ENCODE peak calls at places on chromosomes 16 and 17, in eight cellular contexts. One of them, this sample, is unnamed.

GRCh38 chr17:2034157-2034556 is 4.2 kb downstream of the DPH1 start:
- DNase-seq in effector memory CD8-positive, alpha-beta T cell: no peak
- DNase-seq in ascending aorta: no peak
- DNase-seq in T-helper 2 cell: no peak
- DNase-seq in H54: no peak
- DNase-seq in Caco-2: no peak
- DNase-seq in NCI-H460: no peak
- DNase-seq in amygdala: no peak
- DNase-seq in this sample: no peak

GRCh38 chr16:81444448-81445121 is at the start of gene CMIP:
- DNase-seq in effector memory CD8-positive, alpha-beta T cell: peak; percentile 78
- DNase-seq in T-helper 2 cell: peak; percentile 71
- DNase-seq in Caco-2: peak; percentile 89
- DNase-seq in H54: peak; percentile 89
- DNase-seq in NCI-H460: peak; percentile 63
- DNase-seq in amygdala: no peak
- DNase-seq in ascending aorta: no peak
- DNase-seq in this sample: peak; percentile 27

GRCh38 chr17:77785526-77785925 is 173.0 kb upstream of the TNRC6C start:
- DNase-seq in Caco-2: no peak
- DNase-seq in H54: no peak
- DNase-seq in amygdala: no peak
- DNase-seq in T-helper 2 cell: no peak
- DNase-seq in ascending aorta: no peak
- DNase-seq in NCI-H460: no peak
- DNase-seq in effector memory CD8-positive, alpha-beta T cell: no peak
- DNase-seq in this sample: no peak

GRCh38 chr17:81807839-81808238 is 3.9 kb downstream of the GCGR start:
- DNase-seq in effector memory CD8-positive, alpha-beta T cell: no peak
- DNase-seq in ascending aorta: no peak
- DNase-seq in NCI-H460: no peak
- DNase-seq in H54: no peak
- DNase-seq in T-helper 2 cell: no peak
- DNase-seq in amygdala: no peak
- DNase-seq in Caco-2: no peak
- DNase-seq in this sample: no peak

GRCh38 chr16:67766281-67766680 is 40.1 kb downstream of the RANBP10 start:
- DNase-seq in Caco-2: no peak
- DNase-seq in NCI-H460: no peak
- DNase-seq in amygdala: no peak
- DNase-seq in T-helper 2 cell: no peak
- DNase-seq in H54: no peak
- DNase-seq in ascending aorta: no peak
- DNase-seq in effector memory CD8-positive, alpha-beta T cell: no peak
- DNase-seq in this sample: no peak

GRCh38 chr17:51120357-51120738 is 320 bp downstream of the SPAG9 start:
- DNase-seq in H54: peak; percentile 47
- DNase-seq in ascending aorta: no peak
- DNase-seq in NCI-H460: no peak
- DNase-seq in T-helper 2 cell: peak; percentile 43
- DNase-seq in Caco-2: peak; percentile 71
- DNase-seq in effector memory CD8-positive, alpha-beta T cell: no peak
- DNase-seq in amygdala: peak; percentile 21
- DNase-seq in this sample: peak; percentile 65

GRCh38 chr17:73803867-73804539 is 159.8 kb upstream of the SDK2 start:
- DNase-seq in amygdala: no peak
- DNase-seq in effector memory CD8-positive, alpha-beta T cell: no peak
- DNase-seq in Caco-2: no peak
- DNase-seq in H54: no peak
- DNase-seq in NCI-H460: no peak
- DNase-seq in ascending aorta: no peak
- DNase-seq in T-helper 2 cell: no peak
- DNase-seq in this sample: no peak

GRCh38 chr17:42670199-42670924 is 6.4 kb downstream of the PLEKHH3 start:
- DNase-seq in effector memory CD8-positive, alpha-beta T cell: no peak
- DNase-seq in H54: no peak
- DNase-seq in amygdala: no peak
- DNase-seq in Caco-2: no peak
- DNase-seq in T-helper 2 cell: peak; percentile 53
- DNase-seq in NCI-H460: no peak
- DNase-seq in ascending aorta: no peak
- DNase-seq in this sample: no peak

GRCh38 chr16:85715169-85716015 is 26.6 kb upstream of the GINS2 start:
- DNase-seq in Caco-2: no peak
- DNase-seq in effector memory CD8-positive, alpha-beta T cell: no peak
- DNase-seq in NCI-H460: no peak
- DNase-seq in ascending aorta: no peak
- DNase-seq in T-helper 2 cell: no peak
- DNase-seq in amygdala: no peak
- DNase-seq in H54: no peak
- DNase-seq in this sample: no peak

GRCh38 chr17:70230883-70231282 is 61.6 kb downstream of the KCNJ2 start:
- DNase-seq in T-helper 2 cell: no peak
- DNase-seq in effector memory CD8-positive, alpha-beta T cell: no peak
- DNase-seq in amygdala: no peak
- DNase-seq in ascending aorta: no peak
- DNase-seq in NCI-H460: no peak
- DNase-seq in Caco-2: no peak
- DNase-seq in H54: no peak
- DNase-seq in this sample: no peak

GRCh38 chr16:14013571-14014283 is 57.4 kb upstream of the MRTFB start:
- DNase-seq in effector memory CD8-positive, alpha-beta T cell: no peak
- DNase-seq in H54: no peak
- DNase-seq in Caco-2: no peak
- DNase-seq in T-helper 2 cell: no peak
- DNase-seq in NCI-H460: peak; percentile 96
- DNase-seq in ascending aorta: no peak
- DNase-seq in amygdala: no peak
- DNase-seq in this sample: peak; percentile 73

GRCh38 chr17:50107790-50108414 is 12.8 kb downstream of the PDK2 start:
- DNase-seq in NCI-H460: no peak
- DNase-seq in T-helper 2 cell: no peak
- DNase-seq in ascending aorta: no peak
- DNase-seq in Caco-2: no peak
- DNase-seq in effector memory CD8-positive, alpha-beta T cell: no peak
- DNase-seq in amygdala: no peak
- DNase-seq in H54: peak; percentile 97
- DNase-seq in this sample: no peak

GRCh38 chr16:47519543-47519942 is 58.4 kb downstream of the PHKB start:
- DNase-seq in H54: no peak
- DNase-seq in T-helper 2 cell: no peak
- DNase-seq in NCI-H460: no peak
- DNase-seq in Caco-2: no peak
- DNase-seq in amygdala: no peak
- DNase-seq in ascending aorta: no peak
- DNase-seq in effector memory CD8-positive, alpha-beta T cell: no peak
- DNase-seq in this sample: no peak

GRCh38 chr16:30786936-30787612 is at the start of gene ZNF629:
- DNase-seq in amygdala: peak; percentile 34
- DNase-seq in T-helper 2 cell: no peak
- DNase-seq in H54: peak; percentile 85
- DNase-seq in ascending aorta: no peak
- DNase-seq in effector memory CD8-positive, alpha-beta T cell: no peak
- DNase-seq in NCI-H460: peak; percentile 54
- DNase-seq in Caco-2: peak; percentile 79
- DNase-seq in this sample: peak; percentile 52

GRCh38 chr16:23269248-23270091 is 32.6 kb upstream of the SCNN1B start:
- DNase-seq in NCI-H460: peak; percentile 23
- DNase-seq in ascending aorta: no peak
- DNase-seq in H54: no peak
- DNase-seq in T-helper 2 cell: no peak
- DNase-seq in Caco-2: no peak
- DNase-seq in effector memory CD8-positive, alpha-beta T cell: no peak
- DNase-seq in amygdala: no peak
- DNase-seq in this sample: no peak

GRCh38 chr17:39243155-39243554 is 17.4 kb upstream of the STAC2 start:
- DNase-seq in Caco-2: no peak
- DNase-seq in T-helper 2 cell: no peak
- DNase-seq in NCI-H460: no peak
- DNase-seq in effector memory CD8-positive, alpha-beta T cell: no peak
- DNase-seq in ascending aorta: no peak
- DNase-seq in amygdala: no peak
- DNase-seq in H54: no peak
- DNase-seq in this sample: no peak

GRCh38 chr16:21684199-21684598 is 20.4 kb downstream of the OTOA start:
- DNase-seq in T-helper 2 cell: peak; percentile 20
- DNase-seq in amygdala: no peak
- DNase-seq in NCI-H460: peak; percentile 11
- DNase-seq in ascending aorta: no peak
- DNase-seq in H54: no peak
- DNase-seq in Caco-2: no peak
- DNase-seq in effector memory CD8-positive, alpha-beta T cell: peak; percentile 8
- DNase-seq in this sample: no peak

GRCh38 chr17:17771498-17772201 is 65.1 kb downstream of the SREBF1 start:
- DNase-seq in H54: no peak
- DNase-seq in T-helper 2 cell: no peak
- DNase-seq in effector memory CD8-positive, alpha-beta T cell: no peak
- DNase-seq in NCI-H460: no peak
- DNase-seq in ascending aorta: no peak
- DNase-seq in amygdala: no peak
- DNase-seq in Caco-2: no peak
- DNase-seq in this sample: no peak

GRCh38 chr17:40532520-40533253 is 31.3 kb upstream of the TNS4 start:
- DNase-seq in ascending aorta: no peak
- DNase-seq in amygdala: no peak
- DNase-seq in H54: no peak
- DNase-seq in NCI-H460: no peak
- DNase-seq in effector memory CD8-positive, alpha-beta T cell: no peak
- DNase-seq in Caco-2: no peak
- DNase-seq in T-helper 2 cell: no peak
- DNase-seq in this sample: no peak

GRCh38 chr17:1624650-1625049 is 4.0 kb downstream of the SLC43A2 start:
- DNase-seq in ascending aorta: no peak
- DNase-seq in T-helper 2 cell: no peak
- DNase-seq in NCI-H460: no peak
- DNase-seq in effector memory CD8-positive, alpha-beta T cell: no peak
- DNase-seq in H54: no peak
- DNase-seq in amygdala: no peak
- DNase-seq in Caco-2: no peak
- DNase-seq in this sample: no peak

GRCh38 chr17:81249233-81250040 is 10.3 kb downstream of the NDUFAF8 start:
- DNase-seq in ascending aorta: no peak
- DNase-seq in Caco-2: no peak
- DNase-seq in T-helper 2 cell: no peak
- DNase-seq in amygdala: no peak
- DNase-seq in NCI-H460: no peak
- DNase-seq in effector memory CD8-positive, alpha-beta T cell: no peak
- DNase-seq in H54: no peak
- DNase-seq in this sample: no peak

GRCh38 chr16:54930034-54930938 is at the start of gene IRX5:
- DNase-seq in Caco-2: peak; percentile 95
- DNase-seq in amygdala: peak; percentile 20
- DNase-seq in effector memory CD8-positive, alpha-beta T cell: no peak
- DNase-seq in T-helper 2 cell: peak; percentile 39
- DNase-seq in ascending aorta: peak; percentile 57
- DNase-seq in NCI-H460: peak; percentile 93
- DNase-seq in H54: peak; percentile 96
- DNase-seq in this sample: peak; percentile 66

GRCh38 chr17:75130632-75131277 is 787 bp downstream of the NT5C start:
- DNase-seq in NCI-H460: peak; percentile 72
- DNase-seq in H54: no peak
- DNase-seq in T-helper 2 cell: peak; percentile 32
- DNase-seq in Caco-2: peak; percentile 71
- DNase-seq in amygdala: no peak
- DNase-seq in ascending aorta: no peak
- DNase-seq in effector memory CD8-positive, alpha-beta T cell: peak; percentile 20
- DNase-seq in this sample: peak; percentile 69

GRCh38 chr16:68147438-68147837 is 62.3 kb downstream of the NFATC3 start:
- DNase-seq in H54: no peak
- DNase-seq in effector memory CD8-positive, alpha-beta T cell: no peak
- DNase-seq in ascending aorta: no peak
- DNase-seq in T-helper 2 cell: no peak
- DNase-seq in Caco-2: no peak
- DNase-seq in amygdala: no peak
- DNase-seq in NCI-H460: no peak
- DNase-seq in this sample: no peak

GRCh38 chr17:79213305-79213704 is 138.7 kb downstream of the ENGASE start:
- DNase-seq in NCI-H460: no peak
- DNase-seq in ascending aorta: no peak
- DNase-seq in effector memory CD8-positive, alpha-beta T cell: no peak
- DNase-seq in T-helper 2 cell: no peak
- DNase-seq in H54: no peak
- DNase-seq in amygdala: no peak
- DNase-seq in Caco-2: no peak
- DNase-seq in this sample: no peak

GRCh38 chr16:30429418-30429677 is 482 bp downstream of the DCTPP1 start:
- DNase-seq in amygdala: no peak
- DNase-seq in effector memory CD8-positive, alpha-beta T cell: no peak
- DNase-seq in NCI-H460: no peak
- DNase-seq in ascending aorta: no peak
- DNase-seq in T-helper 2 cell: no peak
- DNase-seq in Caco-2: no peak
- DNase-seq in H54: no peak
- DNase-seq in this sample: peak; percentile 29

GRCh38 chr17:38358586-38359513 is 7.2 kb downstream of the SOCS7 start:
- DNase-seq in ascending aorta: no peak
- DNase-seq in effector memory CD8-positive, alpha-beta T cell: no peak
- DNase-seq in NCI-H460: no peak
- DNase-seq in Caco-2: no peak
- DNase-seq in H54: no peak
- DNase-seq in T-helper 2 cell: no peak
- DNase-seq in amygdala: no peak
- DNase-seq in this sample: no peak